ENCODE peak calls at places on chromosomes 1 and 21, in five cellular contexts. Q is right atrium auricular region, U is MM.1S, V is ascending aorta, F is pancreas. X is an unnamed sample.
A peak's percentile ranks its signal among the peaks of the same experiment; 100 is the strongest.

GRCh38 chr1:184854036-184854435 is 99.4 kb upstream of the EDEM3 start:
- DNase-seq in Q (no peak), U (no peak), V (no peak), F (no peak), X (no peak)

GRCh38 chr1:28553229-28553930 is 495 bp downstream of the TRNAU1AP start:
- DNase-seq in Q (peak; percentile 58), U (peak; percentile 62), V (peak; percentile 65), F (no peak), X (peak; percentile 49)

GRCh38 chr1:201562659-201563405 is 23.9 kb downstream of the NAV1 start:
- DNase-seq in Q (no peak), U (no peak), V (peak; percentile 77), F (no peak), X (no peak)

GRCh38 chr21:41680444-41681335 is 86.2 kb downstream of the RIPK4 start:
- DNase-seq in Q (no peak), U (peak; percentile 30), V (no peak), F (no peak), X (no peak)

GRCh38 chr1:184025242-184025675 is 12.3 kb downstream of the COLGALT2 start:
- DNase-seq in Q (no peak), U (peak; percentile 25), V (no peak), F (no peak), X (no peak)

GRCh38 chr1:154969741-154970452 is 650 bp downstream of the SHC1 start:
- DNase-seq in Q (no peak), U (no peak), V (no peak), F (no peak), X (peak; percentile 63)

GRCh38 chr21:31173881-31174555 is 135.7 kb upstream of the KRTAP19-8 start:
- DNase-seq in Q (peak; percentile 73), U (no peak), V (peak; percentile 65), F (peak; percentile 4), X (no peak)

GRCh38 chr1:114691061-114691460 is 4.3 kb downstream of the AMPD1 start:
- DNase-seq in Q (no peak), U (no peak), V (no peak), F (no peak), X (no peak)

GRCh38 chr1:212557739-212558664 is 50.6 kb upstream of the ATF3 start:
- DNase-seq in Q (peak; percentile 76), U (no peak), V (peak; percentile 84), F (peak; percentile 60), X (peak; percentile 44)

GRCh38 chr1:156892190-156893047 is 1.1 kb upstream of the PEAR1 start:
- DNase-seq in Q (peak; percentile 90), U (peak; percentile 80), V (peak; percentile 92), F (peak; percentile 77), X (peak; percentile 92)

GRCh38 chr1:37158113-37158749 is 123.9 kb upstream of the GRIK3 start:
- DNase-seq in Q (peak; percentile 36), U (no peak), V (no peak), F (no peak), X (no peak)

GRCh38 chr1:1806890-1807289 is 28.6 kb upstream of the NADK start:
- DNase-seq in Q (no peak), U (no peak), V (peak; percentile 77), F (no peak), X (no peak)

GRCh38 chr1:22749919-22750670 is 39.5 kb downstream of the EPHB2 start:
- DNase-seq in Q (peak; percentile 76), U (no peak), V (peak; percentile 77), F (peak; percentile 16), X (peak; percentile 82)

GRCh38 chr1:40980068-40980452 is 564 bp downstream of the CTPS1 start:
- DNase-seq in Q (no peak), U (no peak), V (no peak), F (no peak), X (no peak)

GRCh38 chr1:61070054-61070453 is 12.3 kb upstream of the NFIA start:
- DNase-seq in Q (no peak), U (no peak), V (no peak), F (no peak), X (no peak)

GRCh38 chr1:39892611-39893595 is 8.8 kb downstream of the MYCL start:
- DNase-seq in Q (no peak), U (no peak), V (no peak), F (peak; percentile 35), X (peak; percentile 82)

DNA sequence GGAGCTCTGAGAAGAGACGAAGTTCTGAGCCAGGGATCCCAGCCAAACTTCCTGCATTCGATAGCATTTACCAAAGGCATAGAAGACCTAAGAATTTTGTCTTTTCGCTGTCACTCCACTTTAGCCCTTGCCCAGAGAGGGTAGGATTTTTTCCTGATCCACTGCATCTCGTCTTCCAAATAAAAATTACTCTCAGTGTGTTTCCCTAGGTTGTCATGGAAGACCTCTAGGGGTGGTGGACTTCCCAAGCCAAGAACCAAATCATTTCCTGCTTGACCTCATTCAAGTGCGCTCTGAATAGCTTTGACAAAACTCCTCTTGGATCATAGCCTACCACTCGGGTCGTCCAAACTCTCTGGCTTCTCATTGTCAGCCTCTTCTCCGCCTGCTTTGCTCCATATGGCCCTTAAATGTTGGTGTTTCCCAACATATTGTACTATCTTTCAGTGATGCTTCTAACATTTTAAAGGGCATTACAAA is 444 bp upstream of the C1orf52 start:
- DNase-seq in Q (peak; percentile 69), U (no peak), V (no peak), F (peak; percentile 19), X (peak; percentile 26)
- H3K4me3 ChIP-seq in Q (peak overlapping the region; percentile 87), U (peak overlapping the region; percentile 95), V (peak overlapping the region; percentile 99), F (peak overlapping the region; percentile 78), X (peak overlapping the region; percentile 69)

GRCh38 chr1:101898137-101898536 is 98.6 kb downstream of the OLFM3 start:
- DNase-seq in Q (no peak), U (no peak), V (no peak), F (no peak), X (no peak)
- H3K27ac ChIP-seq in Q (no peak overlapping the region), U (no peak overlapping the region), V (no peak overlapping the region), F (no peak overlapping the region), X (no peak overlapping the region)

GRCh38 chr1:219086956-219087469 is 86.7 kb upstream of the LYPLAL1 start:
- DNase-seq in Q (no peak), U (no peak), V (no peak), F (no peak), X (no peak)

GRCh38 chr1:219088778-219089557 is 84.7 kb upstream of the LYPLAL1 start:
- DNase-seq in Q (peak; percentile 83), U (no peak), V (peak; percentile 84), F (no peak), X (peak; percentile 4)

GRCh38 chr1:219092206-219092605 is 81.5 kb upstream of the LYPLAL1 start:
- DNase-seq in Q (no peak), U (no peak), V (no peak), F (no peak), X (no peak)

GRCh38 chr1:219085988-219086387 is 87.7 kb upstream of the LYPLAL1 start:
- DNase-seq in Q (no peak), U (no peak), V (no peak), F (no peak), X (no peak)

DNA sequence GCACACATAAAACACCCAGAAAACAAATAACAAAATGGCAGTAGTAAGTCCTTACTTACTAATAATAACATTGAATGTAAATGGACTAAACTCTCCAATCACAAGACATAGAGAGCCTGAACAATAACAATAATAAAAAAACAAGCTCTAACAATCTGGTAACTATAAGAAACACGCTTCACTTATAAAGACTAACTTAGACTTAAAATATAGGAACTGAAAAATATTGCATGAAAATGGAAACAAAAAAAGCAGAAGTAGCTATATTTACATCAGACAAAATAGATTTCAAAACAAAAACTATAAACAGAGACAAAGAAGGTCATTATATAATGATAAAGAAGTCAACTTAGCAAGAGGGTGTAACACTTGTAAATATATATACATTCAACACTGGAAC is 83.1 kb upstream of the LYPLAL1 start:
- DNase-seq in Q (no peak), U (peak; percentile 25), V (no peak), F (no peak), X (no peak)
- H3K4me3 ChIP-seq in Q (no peak overlapping the region), U (no peak overlapping the region), V (no peak overlapping the region), F (no peak overlapping the region), X (no peak overlapping the region)

DNA sequence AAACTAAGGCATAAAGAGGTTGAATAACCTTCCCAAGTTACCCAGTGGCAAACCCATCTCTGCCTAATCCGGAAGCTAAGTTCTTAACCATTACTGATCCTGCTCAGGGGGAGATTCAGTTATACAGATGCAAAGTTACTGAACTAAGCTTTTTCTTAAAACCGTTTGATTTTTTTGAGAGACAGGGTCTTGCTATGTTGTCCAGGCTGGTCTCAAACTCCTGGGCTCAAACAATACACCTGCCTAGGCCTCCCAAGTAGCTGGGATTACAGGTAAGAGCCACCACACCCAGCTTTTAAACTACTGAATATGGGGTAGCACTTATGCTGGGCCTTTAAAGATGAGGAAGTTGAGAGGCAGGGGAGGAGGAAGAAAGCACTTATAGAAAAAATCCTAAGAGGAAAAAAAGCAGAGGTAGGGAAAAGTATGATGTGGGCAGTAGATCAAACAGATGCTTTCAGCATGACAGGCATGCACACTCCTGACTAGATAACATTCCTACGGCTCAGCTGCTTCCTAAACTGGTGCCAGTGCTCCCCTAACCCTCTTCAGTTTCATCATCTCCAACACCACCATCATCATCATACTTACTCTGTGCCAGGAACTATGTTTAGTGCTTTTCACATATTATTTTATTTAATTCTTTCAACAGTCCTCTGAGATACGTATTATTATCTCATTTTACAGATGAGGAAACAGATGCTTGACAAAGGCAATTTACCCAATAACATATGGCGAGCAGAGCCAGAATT is 5.8 kb downstream of the PAFAH2 start:
- DNase-seq in Q (no peak), U (no peak), V (no peak), F (no peak), X (no peak)
- H3K27ac ChIP-seq in Q (no peak overlapping the region), U (no peak overlapping the region), V (no peak overlapping the region), F (no peak overlapping the region), X (no peak overlapping the region)

GRCh38 chr1:153852170-153852569 is 70.6 kb downstream of the GATAD2B start:
- DNase-seq in Q (peak; percentile 13), U (no peak), V (no peak), F (no peak), X (no peak)
- H3K4me3 ChIP-seq in Q (no peak overlapping the region), U (no peak overlapping the region), V (no peak overlapping the region), F (no peak overlapping the region), X (no peak overlapping the region)

DNA sequence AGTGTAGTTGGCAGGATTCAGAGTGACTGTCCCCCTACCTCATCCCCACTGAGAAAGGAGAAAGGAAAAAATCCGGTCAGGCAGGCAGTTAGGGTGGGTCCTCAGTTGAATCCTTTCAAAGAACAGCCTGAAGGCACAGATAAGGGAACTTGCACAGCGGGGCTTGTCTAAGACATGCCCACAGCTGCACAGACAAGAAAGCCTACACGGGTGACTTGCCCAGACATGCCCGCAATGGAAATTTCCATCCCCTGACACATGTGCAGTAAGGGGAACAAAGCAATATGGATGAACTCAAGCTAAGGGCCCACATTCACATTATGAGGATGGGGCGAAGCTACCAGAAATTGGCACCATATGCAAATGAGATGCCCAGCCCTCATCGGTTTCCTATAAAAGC is 82.5 kb downstream of the DESI2 start:
- DNase-seq in Q (no peak), U (no peak), V (no peak), F (no peak), X (no peak)
- H3K27ac ChIP-seq in Q (no peak overlapping the region), U (no peak overlapping the region), V (no peak overlapping the region), F (no peak overlapping the region), X (no peak overlapping the region)

GRCh38 chr1:74280642-74281396 is 45.6 kb downstream of the TNNI3K start:
- DNase-seq in Q (no peak), U (no peak), V (no peak), F (no peak), X (no peak)
- H3K4me3 ChIP-seq in Q (no peak overlapping the region), U (no peak overlapping the region), V (no peak overlapping the region), F (no peak overlapping the region), X (no peak overlapping the region)

X was measured in thyroid gland.